ENCODE peak calls at places on chromosomes 7 and 10, in four cellular contexts. D, O, R and T are unnamed samples.

GRCh38 chr7:141178486-141179135 is 104.7 kb downstream of the TMEM178B start:
- DNase-seq in D (no peak), O (no peak), R (no peak), T (no peak)

GRCh38 chr10:113520606-113521481 is 32.0 kb upstream of the HABP2 start:
- DNase-seq in D (peak; percentile 75), O (peak; percentile 72), R (peak; percentile 55), T (peak; percentile 77)

GRCh38 chr10:31602541-31603244 is 283.7 kb downstream of the ZEB1 start:
- DNase-seq in D (peak; percentile 44), O (peak; percentile 60), R (peak; percentile 79), T (peak; percentile 46)

GRCh38 chr7:122766593-122766992 is 63.9 kb upstream of the RNF148 start:
- DNase-seq in D (no peak), O (no peak), R (no peak), T (no peak)

GRCh38 chr10:10685566-10685965 is 332.1 kb upstream of the CELF2 start:
- DNase-seq in D (no peak), O (no peak), R (no peak), T (no peak)

GRCh38 chr7:18846765-18847215 is 270.6 kb downstream of the TWIST1 start:
- DNase-seq in D (no peak), O (no peak), R (no peak), T (no peak)

GRCh38 chr7:43513236-43513635 is 69.7 kb upstream of the STK17A start:
- DNase-seq in D (peak; percentile 56), O (no peak), R (peak; percentile 39), T (no peak)

GRCh38 chr10:97494863-97495506 is 3.2 kb downstream of the MMS19 start:
- DNase-seq in D (no peak), O (peak; percentile 22), R (no peak), T (no peak)

GRCh38 chr10:71357792-71358265 is 38.8 kb downstream of the SLC29A3 start:
- DNase-seq in D (peak; percentile 13), O (peak; percentile 20), R (no peak), T (no peak)

GRCh38 chr7:128914566-128915151 is 4.2 kb upstream of the KCP start:
- DNase-seq in D (no peak), O (no peak), R (no peak), T (no peak)

GRCh38 chr7:20030915-20031362 is 186.2 kb downstream of the MACC1 start:
- DNase-seq in D (no peak), O (peak; percentile 8), R (no peak), T (no peak)

GRCh38 chr7:98289333-98289875 is 7.9 kb downstream of the BRI3 start:
- DNase-seq in D (no peak), O (no peak), R (no peak), T (no peak)

GRCh38 chr10:28939352-28940157 is 262.2 kb downstream of the BAMBI start:
- DNase-seq in D (peak; percentile 34), O (peak; percentile 97), R (no peak), T (no peak)

GRCh38 chr7:108246227-108246837 is 116.2 kb upstream of the LAMB4 start:
- DNase-seq in D (peak; percentile 13), O (peak; percentile 95), R (no peak), T (peak; percentile 59)

GRCh38 chr7:157309990-157310668 is 26.7 kb upstream of the DNAJB6 start:
- DNase-seq in D (no peak), O (peak; percentile 94), R (no peak), T (peak; percentile 82)

GRCh38 chr10:105707603-105708002 is 1066.5 kb downstream of the SORCS3 start:
- DNase-seq in D (no peak), O (no peak), R (no peak), T (no peak)

GRCh38 chr10:22436893-22437619 is 91.8 kb downstream of the SPAG6 start:
- DNase-seq in D (peak; percentile 74), O (peak; percentile 84), R (peak; percentile 87), T (peak; percentile 50)

GRCh38 chr7:2042650-2043049 is 190.1 kb downstream of the MAD1L1 start:
- DNase-seq in D (no peak), O (no peak), R (no peak), T (no peak)

GRCh38 chr7:44489955-44490350 is 505 bp downstream of the NUDCD3 start:
- DNase-seq in D (no peak), O (peak; percentile 10), R (no peak), T (peak; percentile 39)

GRCh38 chr10:27664464-27664863 is 81.2 kb downstream of the MKX start:
- DNase-seq in D (no peak), O (no peak), R (no peak), T (no peak)

DNA sequence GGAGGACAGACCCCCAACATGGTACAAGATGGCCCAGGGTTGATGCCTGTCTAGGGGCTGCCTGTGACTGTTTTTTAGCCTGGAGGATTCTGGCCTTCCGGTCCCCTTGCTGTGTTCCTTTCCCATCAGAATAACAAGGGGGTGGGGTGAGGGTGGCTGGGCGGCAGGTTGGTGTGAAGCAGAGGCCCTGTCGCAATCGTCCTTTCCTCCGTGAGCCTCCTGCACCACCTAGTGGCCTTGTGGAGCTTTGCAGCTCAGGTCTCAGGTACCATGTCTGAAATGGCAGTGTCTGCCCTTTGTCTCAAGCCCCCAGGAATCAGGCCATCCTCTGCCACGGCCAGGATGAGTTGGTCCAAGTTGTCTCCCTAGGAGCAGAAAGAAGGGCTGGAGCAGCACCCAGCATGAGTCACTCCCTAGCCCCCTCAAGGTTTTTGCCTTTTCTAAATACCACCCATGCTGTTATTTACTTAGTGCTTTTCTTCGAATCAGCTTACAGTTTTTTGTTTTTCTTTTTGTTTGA is 24.2 kb downstream of the TACR2 start:
- DNase-seq in D (peak; percentile 90), O (peak; percentile 64), R (peak; percentile 85), T (peak; percentile 93)
- H3K27ac ChIP-seq in D (peak overlapping the region; percentile 9), O (no peak overlapping the region), R (no peak overlapping the region), T (peak overlapping the region; percentile 76)

GRCh38 chr10:8182841-8183240 is 128.4 kb downstream of the GATA3 start:
- DNase-seq in D (no peak), O (no peak), R (no peak), T (no peak)
- TF ChIP-seq CTCF in D (no peak), O (no peak), R (no peak), T (no peak)

DNA sequence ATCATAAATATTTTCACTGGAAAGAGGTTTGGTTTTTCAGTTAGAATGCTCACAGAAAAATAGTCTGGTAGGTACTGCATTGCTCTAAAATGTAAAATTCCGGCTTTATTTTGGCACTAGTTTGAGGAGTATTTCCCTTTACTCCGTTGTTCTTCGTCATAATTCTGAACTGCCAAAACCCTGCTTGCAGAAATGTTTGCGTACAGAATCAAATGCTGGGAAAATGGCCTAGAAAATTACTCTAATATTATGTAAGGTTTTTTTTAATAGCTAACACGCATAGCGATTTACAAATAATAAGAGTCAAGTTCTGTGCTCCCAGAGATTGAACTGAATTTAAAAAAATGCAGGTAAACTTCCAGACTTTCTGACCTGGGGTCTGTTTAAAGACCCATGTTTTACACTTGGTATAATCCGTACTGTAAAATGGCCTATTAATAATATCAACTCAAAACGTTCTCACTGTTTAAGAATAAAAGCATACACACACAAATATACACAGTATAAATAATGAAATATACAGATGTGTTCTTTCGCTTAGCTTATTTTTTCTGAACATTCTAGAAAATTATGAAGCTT is 23.6 kb upstream of the ANLN start:
- DNase-seq in D (no peak), O (no peak), R (no peak), T (no peak)
- H3K27ac ChIP-seq in D (no peak overlapping the region), O (no peak overlapping the region), R (no peak overlapping the region), T (no peak overlapping the region)

DNA sequence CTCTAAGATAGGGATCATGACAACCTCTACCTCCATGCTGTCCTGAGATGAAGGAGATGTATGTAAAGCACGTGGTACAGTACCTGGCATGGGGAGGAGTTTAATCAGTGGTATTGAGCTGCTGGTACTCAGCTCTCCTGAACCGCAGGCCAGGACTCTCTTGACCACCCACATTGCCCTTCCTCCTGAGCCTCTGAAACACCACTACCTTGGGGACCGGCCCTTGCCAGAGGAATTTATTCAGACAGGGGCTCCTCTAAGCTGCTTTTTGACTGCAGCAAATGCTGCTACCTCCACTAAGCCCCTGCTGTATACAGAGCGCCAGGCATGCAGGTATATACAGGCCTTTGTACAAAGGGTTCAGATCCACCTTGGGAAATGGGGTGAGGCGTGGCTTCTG is 36.7 kb downstream of the COL13A1 start:
- DNase-seq in D (no peak), O (no peak), R (no peak), T (no peak)
- TF ChIP-seq CTCF in D (no peak), O (no peak), R (no peak), T (no peak)

DNA sequence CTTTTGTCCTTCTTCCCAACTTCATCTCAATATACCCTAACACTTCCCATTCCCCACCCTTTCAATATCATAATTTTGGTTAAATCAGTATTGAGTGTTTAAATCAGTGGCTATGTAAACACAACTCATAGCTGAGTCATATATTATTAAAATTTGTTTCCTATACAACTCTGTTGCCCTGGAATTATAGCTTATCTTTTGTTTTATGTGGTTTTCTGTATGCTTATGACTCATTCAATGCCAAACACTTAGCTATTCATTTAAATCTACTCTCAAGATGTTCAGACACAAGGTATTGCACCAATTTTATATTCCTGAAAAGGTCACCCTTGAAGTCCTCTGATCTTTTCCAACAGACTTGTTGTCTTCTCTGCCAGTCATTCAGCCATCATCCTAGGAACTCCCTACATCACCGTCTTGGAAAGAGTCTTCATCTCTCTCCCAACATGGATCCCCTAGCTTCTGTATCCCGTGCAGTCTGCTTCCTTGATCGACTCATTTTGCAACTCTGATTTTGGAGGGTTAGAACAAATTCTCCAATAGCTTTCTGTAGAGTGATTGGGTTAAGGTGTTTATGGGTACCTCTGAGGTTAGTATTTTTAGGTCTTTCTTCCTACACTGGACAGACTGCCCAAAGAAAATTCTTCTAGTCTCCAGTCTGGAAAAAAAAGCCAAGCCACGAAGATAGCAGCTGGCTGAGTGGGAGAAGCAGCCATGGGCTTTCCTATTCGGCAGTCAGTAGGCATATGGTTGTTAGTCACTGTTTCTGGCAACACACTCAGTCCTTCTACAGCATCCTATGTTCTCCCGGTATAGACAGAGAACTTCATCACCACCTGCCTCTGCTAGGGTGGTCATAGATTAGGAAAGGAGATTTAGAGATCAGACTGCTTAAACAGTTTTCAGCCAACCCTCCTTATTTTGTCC is 102.1 kb downstream of the CRPPA start:
- DNase-seq in D (no peak), O (peak; percentile 64), R (peak; percentile 36), T (peak; percentile 74)
- H3K27ac ChIP-seq in D (no peak overlapping the region), O (peak overlapping the region; percentile 46), R (no peak overlapping the region), T (no peak overlapping the region)

DNA sequence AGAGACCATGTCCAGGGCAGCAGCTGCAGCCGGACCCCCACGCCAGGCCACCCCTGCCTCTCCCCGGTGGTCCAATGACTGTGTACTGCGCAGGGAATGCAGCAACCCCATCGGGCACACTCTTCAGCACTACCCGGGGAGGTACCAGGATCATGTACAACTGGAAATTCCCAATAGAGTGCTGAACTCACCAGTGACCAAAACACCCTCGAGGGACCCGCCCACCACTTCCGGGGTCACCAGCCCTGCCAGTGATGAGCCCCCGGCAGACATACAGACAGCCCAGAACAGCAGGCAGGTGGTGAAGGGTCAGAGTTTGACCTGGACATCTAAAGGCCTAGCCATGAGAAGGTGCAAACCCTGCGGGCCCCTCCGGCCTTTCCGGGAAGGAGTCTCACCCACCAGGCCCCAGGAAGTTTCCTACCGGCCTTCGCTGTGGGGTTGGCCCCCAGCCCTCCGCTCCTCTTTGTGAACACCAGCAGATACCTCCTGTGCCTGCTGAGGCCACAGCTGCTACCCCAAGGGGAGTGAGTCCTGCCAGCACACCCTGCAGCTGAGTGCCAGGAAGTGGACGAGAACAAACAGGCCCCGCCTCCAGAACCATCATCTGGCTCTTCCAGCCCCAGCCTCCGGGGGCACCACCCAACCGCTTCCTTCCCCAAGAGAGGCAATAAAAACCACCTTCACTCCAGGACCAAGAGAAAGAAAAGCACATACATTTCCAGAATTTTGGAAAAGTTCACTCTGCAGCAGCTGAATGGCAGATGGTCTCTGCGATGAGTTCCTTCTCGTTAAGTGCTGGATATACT is 5.0 kb upstream of the ANKRD61 start:
- DNase-seq in D (peak; percentile 40), O (peak; percentile 27), R (no peak), T (peak; percentile 63)
- TF ChIP-seq CTCF in D (peak; percentile 23), O (peak; percentile 56), R (no peak), T (no peak)